ENCODE peak calls at places on chromosomes 12 and 14, in seven cellular contexts. One of them, this sample, is unnamed.

GRCh38 chr12:4250691-4251090 is 22.9 kb upstream of the CCND2 start:
- DNase-seq in CD8-positive, alpha-beta memory T cell: no peak
- DNase-seq in astrocyte of the spinal cord: no peak
- DNase-seq in right lobe of liver: no peak
- DNase-seq in hepatocyte: no peak
- DNase-seq in lower leg skin: no peak
- DNase-seq in A549: no peak
- DNase-seq in this sample: no peak

GRCh38 chr12:114812858-114813761 is 129.1 kb upstream of the TBX3 start:
- DNase-seq in A549: peak
- DNase-seq in astrocyte of the spinal cord: peak
- DNase-seq in CD8-positive, alpha-beta memory T cell: no peak
- DNase-seq in lower leg skin: no peak
- DNase-seq in right lobe of liver: no peak
- DNase-seq in hepatocyte: peak
- DNase-seq in this sample: no peak

GRCh38 chr14:80108430-80108829 is 102.9 kb downstream of the DIO2 start:
- DNase-seq in CD8-positive, alpha-beta memory T cell: no peak
- DNase-seq in lower leg skin: no peak
- DNase-seq in A549: no peak
- DNase-seq in astrocyte of the spinal cord: no peak
- DNase-seq in right lobe of liver: no peak
- DNase-seq in hepatocyte: no peak
- DNase-seq in this sample: no peak

GRCh38 chr14:59776468-59776867 is 94.1 kb downstream of the RTN1 start:
- DNase-seq in lower leg skin: no peak
- DNase-seq in astrocyte of the spinal cord: no peak
- DNase-seq in right lobe of liver: no peak
- DNase-seq in CD8-positive, alpha-beta memory T cell: no peak
- DNase-seq in hepatocyte: no peak
- DNase-seq in A549: no peak
- DNase-seq in this sample: no peak

GRCh38 chr12:113974006-113974405 is 7.9 kb upstream of the RBM19 start:
- DNase-seq in CD8-positive, alpha-beta memory T cell: no peak
- DNase-seq in astrocyte of the spinal cord: no peak
- DNase-seq in hepatocyte: no peak
- DNase-seq in A549: no peak
- DNase-seq in right lobe of liver: no peak
- DNase-seq in lower leg skin: no peak
- DNase-seq in this sample: no peak

GRCh38 chr12:131894981-131895639 is 688 bp downstream of the ULK1 start:
- DNase-seq in right lobe of liver: peak
- DNase-seq in CD8-positive, alpha-beta memory T cell: no peak
- DNase-seq in A549: no peak
- DNase-seq in astrocyte of the spinal cord: no peak
- DNase-seq in hepatocyte: peak
- DNase-seq in lower leg skin: no peak
- DNase-seq in this sample: no peak

GRCh38 chr12:50635857-50636256 is 128.0 kb upstream of the ATF1 start:
- DNase-seq in A549: no peak
- DNase-seq in lower leg skin: no peak
- DNase-seq in hepatocyte: no peak
- DNase-seq in right lobe of liver: no peak
- DNase-seq in CD8-positive, alpha-beta memory T cell: no peak
- DNase-seq in astrocyte of the spinal cord: no peak
- DNase-seq in this sample: no peak

GRCh38 chr12:11959117-11959823 is 111.5 kb upstream of the BCL2L14 start:
- DNase-seq in astrocyte of the spinal cord: no peak
- DNase-seq in hepatocyte: peak
- DNase-seq in CD8-positive, alpha-beta memory T cell: no peak
- DNase-seq in A549: no peak
- DNase-seq in lower leg skin: no peak
- DNase-seq in right lobe of liver: no peak
- DNase-seq in this sample: no peak

GRCh38 chr14:105196228-105196960 is 15.3 kb upstream of the NUDT14 start:
- DNase-seq in right lobe of liver: no peak
- DNase-seq in hepatocyte: no peak
- DNase-seq in A549: no peak
- DNase-seq in lower leg skin: no peak
- DNase-seq in CD8-positive, alpha-beta memory T cell: no peak
- DNase-seq in astrocyte of the spinal cord: no peak
- DNase-seq in this sample: no peak

GRCh38 chr14:72471346-72471745 is 422.6 kb downstream of the DPF3 start:
- DNase-seq in hepatocyte: no peak
- DNase-seq in lower leg skin: no peak
- DNase-seq in right lobe of liver: no peak
- DNase-seq in astrocyte of the spinal cord: no peak
- DNase-seq in CD8-positive, alpha-beta memory T cell: no peak
- DNase-seq in A549: no peak
- DNase-seq in this sample: no peak

GRCh38 chr12:103924761-103925641 is 5.2 kb upstream of the HSP90B1 start:
- DNase-seq in CD8-positive, alpha-beta memory T cell: no peak
- DNase-seq in hepatocyte: peak
- DNase-seq in astrocyte of the spinal cord: peak
- DNase-seq in lower leg skin: no peak
- DNase-seq in right lobe of liver: no peak
- DNase-seq in A549: no peak
- DNase-seq in this sample: peak

GRCh38 chr12:95202691-95203476 is 14.4 kb downstream of the FGD6 start:
- DNase-seq in lower leg skin: no peak
- DNase-seq in hepatocyte: no peak
- DNase-seq in astrocyte of the spinal cord: peak
- DNase-seq in right lobe of liver: no peak
- DNase-seq in CD8-positive, alpha-beta memory T cell: no peak
- DNase-seq in A549: no peak
- DNase-seq in this sample: no peak

GRCh38 chr14:96097752-96098151 is 58.6 kb downstream of the C14orf132 start:
- DNase-seq in CD8-positive, alpha-beta memory T cell: no peak
- DNase-seq in A549: no peak
- DNase-seq in lower leg skin: no peak
- DNase-seq in astrocyte of the spinal cord: no peak
- DNase-seq in right lobe of liver: peak
- DNase-seq in hepatocyte: no peak
- DNase-seq in this sample: no peak

GRCh38 chr14:74360163-74360562 is 11.9 kb downstream of the VRTN start:
- DNase-seq in A549: no peak
- DNase-seq in hepatocyte: no peak
- DNase-seq in lower leg skin: no peak
- DNase-seq in astrocyte of the spinal cord: no peak
- DNase-seq in CD8-positive, alpha-beta memory T cell: no peak
- DNase-seq in right lobe of liver: no peak
- DNase-seq in this sample: no peak

GRCh38 chr14:77022219-77022852 is 6.2 kb downstream of the IRF2BPL start:
- DNase-seq in CD8-positive, alpha-beta memory T cell: no peak
- DNase-seq in A549: no peak
- DNase-seq in lower leg skin: no peak
- DNase-seq in hepatocyte: peak
- DNase-seq in astrocyte of the spinal cord: no peak
- DNase-seq in right lobe of liver: no peak
- DNase-seq in this sample: no peak

GRCh38 chr12:62270384-62270783 is 10.2 kb downstream of the USP15 start:
- DNase-seq in hepatocyte: no peak
- DNase-seq in astrocyte of the spinal cord: no peak
- DNase-seq in A549: no peak
- DNase-seq in CD8-positive, alpha-beta memory T cell: no peak
- DNase-seq in right lobe of liver: no peak
- DNase-seq in lower leg skin: no peak
- DNase-seq in this sample: no peak

GRCh38 chr14:105063041-105063440 is 2.2 kb downstream of the GPR132 start:
- DNase-seq in right lobe of liver: no peak
- DNase-seq in CD8-positive, alpha-beta memory T cell: no peak
- DNase-seq in A549: no peak
- DNase-seq in hepatocyte: no peak
- DNase-seq in lower leg skin: no peak
- DNase-seq in astrocyte of the spinal cord: no peak
- DNase-seq in this sample: no peak

GRCh38 chr14:21940887-21941855 is 267.6 kb upstream of the OR4E1 start:
- DNase-seq in astrocyte of the spinal cord: peak
- DNase-seq in A549: peak
- DNase-seq in right lobe of liver: no peak
- DNase-seq in hepatocyte: peak
- DNase-seq in lower leg skin: no peak
- DNase-seq in CD8-positive, alpha-beta memory T cell: peak
- DNase-seq in this sample: no peak

GRCh38 chr12:122886851-122887816 is 8.8 kb downstream of the VPS37B start:
- DNase-seq in CD8-positive, alpha-beta memory T cell: no peak
- DNase-seq in lower leg skin: no peak
- DNase-seq in A549: peak
- DNase-seq in astrocyte of the spinal cord: peak
- DNase-seq in right lobe of liver: no peak
- DNase-seq in hepatocyte: peak
- DNase-seq in this sample: no peak

GRCh38 chr12:122889658-122890561 is 6.0 kb downstream of the VPS37B start:
- DNase-seq in hepatocyte: no peak
- DNase-seq in CD8-positive, alpha-beta memory T cell: no peak
- DNase-seq in lower leg skin: no peak
- DNase-seq in right lobe of liver: no peak
- DNase-seq in A549: no peak
- DNase-seq in astrocyte of the spinal cord: no peak
- DNase-seq in this sample: no peak

GRCh38 chr12:122886161-122886560 is 9.8 kb downstream of the VPS37B start:
- DNase-seq in CD8-positive, alpha-beta memory T cell: no peak
- DNase-seq in astrocyte of the spinal cord: no peak
- DNase-seq in lower leg skin: no peak
- DNase-seq in hepatocyte: no peak
- DNase-seq in A549: no peak
- DNase-seq in right lobe of liver: no peak
- DNase-seq in this sample: no peak

GRCh38 chr12:122887817-122888212 is 8.1 kb downstream of the VPS37B start:
- DNase-seq in CD8-positive, alpha-beta memory T cell: no peak
- DNase-seq in hepatocyte: no peak
- DNase-seq in A549: no peak
- DNase-seq in lower leg skin: no peak
- DNase-seq in right lobe of liver: no peak
- DNase-seq in astrocyte of the spinal cord: no peak
- DNase-seq in this sample: no peak

DNA sequence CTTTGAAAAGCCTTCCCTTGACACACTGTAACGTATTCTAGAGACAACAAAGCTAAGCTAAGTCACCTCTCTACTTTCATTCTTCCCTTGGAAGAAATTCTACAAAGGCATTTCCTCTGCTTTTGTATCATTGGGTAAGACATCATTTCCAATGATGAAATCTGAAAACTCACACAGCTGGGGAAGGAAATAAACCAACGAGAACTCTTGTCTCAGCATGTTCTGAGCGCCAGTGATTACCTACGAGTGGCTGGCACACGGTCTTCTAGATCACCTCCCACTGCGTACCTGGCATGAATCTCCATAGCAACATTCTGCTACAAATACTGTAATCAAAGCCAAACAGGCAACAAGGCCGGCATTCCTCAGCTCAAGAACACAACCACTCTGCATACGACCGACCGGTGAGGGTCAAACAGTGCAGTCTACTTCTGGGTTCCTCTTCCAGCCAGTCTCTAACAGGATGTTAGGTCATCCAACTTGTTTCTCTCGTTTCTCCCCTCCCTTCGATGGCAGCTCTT is 7.6 kb downstream of the VPS37B start:
- DNase-seq in CD8-positive, alpha-beta memory T cell: peak
- DNase-seq in lower leg skin: peak
- DNase-seq in astrocyte of the spinal cord: peak
- DNase-seq in hepatocyte: peak
- DNase-seq in A549: peak
- DNase-seq in right lobe of liver: peak
- DNase-seq in this sample: no peak
- H3K4me3 ChIP-seq in CD8-positive, alpha-beta memory T cell: peak
- H3K4me3 ChIP-seq in lower leg skin: no peak
- H3K4me3 ChIP-seq in astrocyte of the spinal cord: no peak
- H3K4me3 ChIP-seq in hepatocyte: no peak
- H3K4me3 ChIP-seq in A549: peak
- H3K4me3 ChIP-seq in right lobe of liver: peak
- H3K4me3 ChIP-seq in this sample: no peak

DNA sequence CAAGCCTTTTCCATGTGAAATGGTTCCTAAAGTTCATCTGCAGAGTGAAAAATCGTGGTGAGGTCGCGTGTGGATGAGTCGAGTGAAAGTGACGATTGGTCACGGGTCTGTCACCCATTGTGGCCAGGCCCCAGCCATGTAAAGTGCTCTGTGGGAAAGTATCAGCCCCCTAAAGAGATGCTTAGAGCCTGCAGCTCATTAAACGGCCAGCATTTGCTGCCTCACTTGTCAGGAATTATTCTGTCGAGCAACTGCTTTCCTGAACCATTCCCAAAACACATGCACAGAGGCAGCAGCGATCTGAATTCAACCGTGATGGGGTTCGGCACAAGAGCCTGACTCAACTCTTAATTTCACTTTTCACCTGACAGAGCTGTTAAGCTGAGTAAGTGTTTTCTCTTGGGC is 16.0 kb downstream of the DBX2 start:
- DNase-seq in astrocyte of the spinal cord: no peak
- DNase-seq in A549: no peak
- DNase-seq in lower leg skin: no peak
- DNase-seq in CD8-positive, alpha-beta memory T cell: no peak
- DNase-seq in hepatocyte: no peak
- DNase-seq in right lobe of liver: no peak
- DNase-seq in this sample: no peak
- H3K4me3 ChIP-seq in astrocyte of the spinal cord: no peak
- H3K4me3 ChIP-seq in A549: no peak
- H3K4me3 ChIP-seq in lower leg skin: no peak
- H3K4me3 ChIP-seq in CD8-positive, alpha-beta memory T cell: no peak
- H3K4me3 ChIP-seq in hepatocyte: no peak
- H3K4me3 ChIP-seq in right lobe of liver: no peak
- H3K4me3 ChIP-seq in this sample: no peak

GRCh38 chr12:118356809-118357326 is 15.8 kb downstream of the TAOK3 start:
- DNase-seq in astrocyte of the spinal cord: peak
- DNase-seq in lower leg skin: no peak
- DNase-seq in hepatocyte: no peak
- DNase-seq in right lobe of liver: no peak
- DNase-seq in A549: peak
- DNase-seq in CD8-positive, alpha-beta memory T cell: no peak
- DNase-seq in this sample: peak
- H3K4me3 ChIP-seq in astrocyte of the spinal cord: no peak
- H3K4me3 ChIP-seq in lower leg skin: no peak
- H3K4me3 ChIP-seq in hepatocyte: no peak
- H3K4me3 ChIP-seq in right lobe of liver: no peak
- H3K4me3 ChIP-seq in A549: no peak
- H3K4me3 ChIP-seq in CD8-positive, alpha-beta memory T cell: peak
- H3K4me3 ChIP-seq in this sample: no peak

DNA sequence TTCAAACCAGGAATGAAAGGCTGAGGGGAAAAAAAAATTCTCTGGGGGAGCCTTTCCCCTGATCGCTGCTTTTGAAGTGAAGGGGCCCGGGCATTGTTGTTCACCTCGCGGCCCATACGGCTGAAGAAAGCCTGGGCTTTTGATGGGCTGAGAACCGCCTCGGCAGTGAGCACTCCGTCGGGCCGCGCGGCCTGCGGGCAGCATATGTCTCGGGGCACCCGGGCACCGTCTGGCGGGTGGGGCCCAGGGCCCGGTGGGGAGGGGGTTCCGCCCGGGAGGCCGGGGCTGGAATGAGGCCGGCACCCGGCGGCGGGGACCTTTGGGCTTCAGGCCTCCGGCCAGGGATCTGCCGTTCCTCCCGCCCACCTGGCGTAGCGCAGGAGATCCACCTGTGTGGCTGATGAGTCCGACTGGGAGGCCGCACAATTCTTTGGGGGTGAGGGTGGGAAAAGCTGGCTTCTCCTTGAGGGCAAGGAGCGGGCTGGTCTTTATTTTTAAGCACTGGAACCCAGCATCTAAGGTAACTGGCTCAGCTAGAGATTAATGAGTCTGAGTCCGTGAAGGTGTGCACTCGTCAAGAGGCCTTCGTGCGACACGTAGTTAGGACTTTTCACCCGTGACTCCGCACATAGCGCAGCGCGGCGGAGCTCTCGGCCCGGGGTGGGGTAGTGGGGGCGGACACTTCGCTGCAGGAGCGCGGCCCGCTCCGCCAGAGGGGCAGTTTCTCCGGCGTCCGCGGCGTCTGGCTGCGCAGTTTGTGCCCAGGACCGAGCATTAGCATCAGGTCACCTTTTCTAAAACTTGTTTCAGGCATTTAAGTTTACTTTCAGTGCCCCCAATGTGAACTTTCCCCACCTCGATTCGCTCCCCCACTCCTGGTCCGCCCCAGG is 10.6 kb downstream of the FOXA1 start:
- DNase-seq in astrocyte of the spinal cord: no peak
- DNase-seq in lower leg skin: no peak
- DNase-seq in right lobe of liver: peak
- DNase-seq in CD8-positive, alpha-beta memory T cell: no peak
- DNase-seq in hepatocyte: peak
- DNase-seq in A549: no peak
- DNase-seq in this sample: no peak
- H3K4me3 ChIP-seq in astrocyte of the spinal cord: no peak
- H3K4me3 ChIP-seq in lower leg skin: no peak
- H3K4me3 ChIP-seq in right lobe of liver: peak
- H3K4me3 ChIP-seq in CD8-positive, alpha-beta memory T cell: no peak
- H3K4me3 ChIP-seq in hepatocyte: peak
- H3K4me3 ChIP-seq in A549: peak
- H3K4me3 ChIP-seq in this sample: no peak